ENCODE peak calls at places on chromosome 20, in five cellular contexts. One of them, this sample, is unnamed. For H3K4me1, the result is how much of the 10 kb centered on the place peaks cover.

GRCh38 chr20:56414842-56415765 is 3.0 kb downstream of the CASS4 start:
- DNase-seq in fibroblast of lung: peak
- DNase-seq in breast epithelium: no peak
- DNase-seq in lung: no peak
- DNase-seq in iPS DF 6.9: no peak
- DNase-seq in this sample: no peak

GRCh38 chr20:34907616-34908469 is 31.4 kb downstream of the ACSS2 start:
- DNase-seq in fibroblast of lung: peak
- DNase-seq in breast epithelium: peak
- DNase-seq in lung: peak
- DNase-seq in iPS DF 6.9: no peak
- DNase-seq in this sample: no peak

GRCh38 chr20:50658804-50659380 is 32.5 kb downstream of the RIPOR3 start:
- DNase-seq in fibroblast of lung: no peak
- DNase-seq in breast epithelium: no peak
- DNase-seq in lung: no peak
- DNase-seq in iPS DF 6.9: no peak
- DNase-seq in this sample: no peak

GRCh38 chr20:38032585-38033329 is 499 bp downstream of the TTI1 start:
- DNase-seq in fibroblast of lung: no peak
- DNase-seq in breast epithelium: peak
- DNase-seq in lung: no peak
- DNase-seq in iPS DF 6.9: no peak
- DNase-seq in this sample: no peak

GRCh38 chr20:11229772-11230171 is 556.0 kb upstream of the JAG1 start:
- DNase-seq in fibroblast of lung: peak
- DNase-seq in breast epithelium: no peak
- DNase-seq in lung: peak
- DNase-seq in iPS DF 6.9: no peak
- DNase-seq in this sample: no peak

GRCh38 chr20:47334022-47334551 is 22.4 kb downstream of the ZMYND8 start:
- DNase-seq in fibroblast of lung: peak
- DNase-seq in breast epithelium: no peak
- DNase-seq in lung: no peak
- DNase-seq in iPS DF 6.9: no peak
- DNase-seq in this sample: no peak

GRCh38 chr20:2978519-2978918 is 64.9 kb upstream of the GNRH2 start:
- DNase-seq in fibroblast of lung: no peak
- DNase-seq in breast epithelium: no peak
- DNase-seq in lung: no peak
- DNase-seq in iPS DF 6.9: no peak
- DNase-seq in this sample: no peak

GRCh38 chr20:60583741-60584140 is 625.5 kb downstream of the CDH26 start:
- DNase-seq in fibroblast of lung: peak
- DNase-seq in breast epithelium: no peak
- DNase-seq in lung: no peak
- DNase-seq in iPS DF 6.9: no peak
- DNase-seq in this sample: no peak

GRCh38 chr20:23195635-23196034 is 109.5 kb upstream of the CD93 start:
- DNase-seq in fibroblast of lung: no peak
- DNase-seq in breast epithelium: no peak
- DNase-seq in lung: no peak
- DNase-seq in iPS DF 6.9: no peak
- DNase-seq in this sample: no peak

GRCh38 chr20:10636326-10636818 is 37.4 kb downstream of the JAG1 start:
- DNase-seq in fibroblast of lung: peak
- DNase-seq in breast epithelium: no peak
- DNase-seq in lung: no peak
- DNase-seq in iPS DF 6.9: no peak
- DNase-seq in this sample: no peak

GRCh38 chr20:2237059-2237458 is 58.7 kb upstream of the TGM3 start:
- DNase-seq in fibroblast of lung: peak
- DNase-seq in breast epithelium: peak
- DNase-seq in lung: no peak
- DNase-seq in iPS DF 6.9: no peak
- DNase-seq in this sample: no peak

GRCh38 chr20:35695245-35695749 is 3.9 kb downstream of the NFS1 start:
- DNase-seq in fibroblast of lung: no peak
- DNase-seq in breast epithelium: no peak
- DNase-seq in lung: peak
- DNase-seq in iPS DF 6.9: no peak
- DNase-seq in this sample: no peak

DNA sequence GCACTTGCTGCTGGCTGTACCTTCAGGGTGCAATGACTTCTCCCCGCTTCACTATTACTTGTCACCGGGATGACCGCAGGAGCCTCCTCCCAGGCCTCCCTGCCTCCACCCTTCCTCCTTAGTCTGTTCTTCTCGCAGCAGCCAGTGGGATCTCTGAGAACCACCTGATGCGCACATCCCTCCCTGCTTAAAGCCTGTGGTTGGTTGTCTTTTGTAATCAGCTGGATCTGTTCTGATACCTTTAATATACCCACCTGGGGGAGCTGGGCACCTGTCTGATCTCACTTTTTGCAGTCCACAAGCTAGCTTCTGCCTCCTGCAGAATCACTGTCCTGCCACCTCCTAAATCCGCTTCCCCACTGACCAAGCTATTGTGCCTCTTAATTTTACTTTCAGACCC is 34.6 kb downstream of the TOX2 start:
- DNase-seq in fibroblast of lung: no peak
- DNase-seq in breast epithelium: no peak
- DNase-seq in lung: no peak
- DNase-seq in iPS DF 6.9: no peak
- DNase-seq in this sample: no peak
- H3K4me1 ChIP-seq in fibroblast of lung: under half
- H3K4me1 ChIP-seq in breast epithelium: under half
- H3K4me1 ChIP-seq in lung: under half
- H3K4me1 ChIP-seq in iPS DF 6.9: under half
- H3K4me1 ChIP-seq in this sample: half or more

GRCh38 chr20:41172296-41173140 is 35.2 kb downstream of the PLCG1 start:
- DNase-seq in fibroblast of lung: peak
- DNase-seq in breast epithelium: peak
- DNase-seq in lung: no peak
- DNase-seq in iPS DF 6.9: no peak
- DNase-seq in this sample: no peak

GRCh38 chr20:41174373-41174772 is 37.0 kb downstream of the PLCG1 start:
- DNase-seq in fibroblast of lung: no peak
- DNase-seq in breast epithelium: no peak
- DNase-seq in lung: peak
- DNase-seq in iPS DF 6.9: no peak
- DNase-seq in this sample: no peak

GRCh38 chr20:41171736-41172295 is 34.5 kb downstream of the PLCG1 start:
- DNase-seq in fibroblast of lung: no peak
- DNase-seq in breast epithelium: peak
- DNase-seq in lung: no peak
- DNase-seq in iPS DF 6.9: no peak
- DNase-seq in this sample: no peak

GRCh38 chr20:41173791-41174341 is 36.5 kb downstream of the PLCG1 start:
- DNase-seq in fibroblast of lung: no peak
- DNase-seq in breast epithelium: peak
- DNase-seq in lung: no peak
- DNase-seq in iPS DF 6.9: no peak
- DNase-seq in this sample: no peak

GRCh38 chr20:41173161-41173721 is 35.9 kb downstream of the PLCG1 start:
- DNase-seq in fibroblast of lung: peak
- DNase-seq in breast epithelium: peak
- DNase-seq in lung: peak
- DNase-seq in iPS DF 6.9: peak
- DNase-seq in this sample: no peak
- H3K4me1 ChIP-seq in fibroblast of lung: under half
- H3K4me1 ChIP-seq in breast epithelium: under half
- H3K4me1 ChIP-seq in lung: under half
- H3K4me1 ChIP-seq in iPS DF 6.9: under half
- H3K4me1 ChIP-seq in this sample: under half

GRCh38 chr20:5171074-5171789 is 44.4 kb downstream of the CDS2 start:
- DNase-seq in fibroblast of lung: no peak
- DNase-seq in breast epithelium: no peak
- DNase-seq in lung: no peak
- DNase-seq in iPS DF 6.9: no peak
- DNase-seq in this sample: no peak
- H3K4me1 ChIP-seq in fibroblast of lung: under half
- H3K4me1 ChIP-seq in breast epithelium: under half
- H3K4me1 ChIP-seq in lung: under half
- H3K4me1 ChIP-seq in iPS DF 6.9: under half
- H3K4me1 ChIP-seq in this sample: under half

GRCh38 chr20:32510120-32510600 is 75.0 kb downstream of the NOL4L start:
- DNase-seq in fibroblast of lung: no peak
- DNase-seq in breast epithelium: no peak
- DNase-seq in lung: no peak
- DNase-seq in iPS DF 6.9: no peak
- DNase-seq in this sample: no peak
- H3K4me1 ChIP-seq in fibroblast of lung: under half
- H3K4me1 ChIP-seq in breast epithelium: under half
- H3K4me1 ChIP-seq in lung: under half
- H3K4me1 ChIP-seq in iPS DF 6.9: under half
- H3K4me1 ChIP-seq in this sample: under half

GRCh38 chr20:57695012-57695411 is 14.8 kb downstream of the PMEPA1 start:
- DNase-seq in fibroblast of lung: no peak
- DNase-seq in breast epithelium: peak
- DNase-seq in lung: peak
- DNase-seq in iPS DF 6.9: no peak
- DNase-seq in this sample: no peak
- H3K4me1 ChIP-seq in fibroblast of lung: under half
- H3K4me1 ChIP-seq in breast epithelium: under half
- H3K4me1 ChIP-seq in lung: under half
- H3K4me1 ChIP-seq in iPS DF 6.9: under half
- H3K4me1 ChIP-seq in this sample: under half

This sample was measured in esophagus squamous epithelium.